ENCODE peak calls at places on chromosomes 12 and 14, in six cellular contexts. U is HepG2, Z is WTC11, S is GM12878, X is H1, B is K562. J is an unnamed sample.

GRCh38 chr12:95117178-95117599 is 43.8 kb upstream of the NR2C1 start:
- DNase-seq in S (peak), X (peak), Z (peak), B (peak), U (peak), J (peak)

GRCh38 chr14:105322791-105323556 is 8.4 kb downstream of the PACS2 start:
- DNase-seq in B (no peak), U (no peak), X (no peak), S (no peak), Z (no peak), J (no peak)

GRCh38 chr12:18461738-18462137 is 200.4 kb downstream of the PIK3C2G start:
- DNase-seq in B (no peak), X (no peak), U (no peak), Z (no peak), S (no peak), J (no peak)

GRCh38 chr14:104798300-104799238 is 2.3 kb upstream of the ZBTB42 start:
- DNase-seq in S (no peak), B (no peak), U (no peak), Z (no peak), X (no peak), J (no peak)

GRCh38 chr12:67765969-67766368 is 117.4 kb downstream of the DYRK2 start:
- DNase-seq in S (no peak), X (no peak), Z (no peak), U (no peak), B (no peak), J (no peak)

GRCh38 chr12:16531623-16532022 is 74.3 kb downstream of the LMO3 start:
- DNase-seq in U (no peak), S (no peak), Z (no peak), B (no peak), X (no peak), J (no peak)

GRCh38 chr14:74296037-74296467 is 6.7 kb downstream of the ABCD4 start:
- DNase-seq in U (peak), B (no peak), Z (no peak), X (no peak), S (no peak), J (no peak)

GRCh38 chr12:21025656-21026055 is 105.3 kb upstream of the SLCO1B1 start:
- DNase-seq in S (no peak), X (no peak), B (no peak), U (no peak), Z (no peak), J (no peak)

GRCh38 chr14:99733221-99733550 is 49.1 kb downstream of the CYP46A1 start:
- DNase-seq in S (no peak), Z (no peak), U (no peak), X (no peak), B (no peak), J (no peak)

GRCh38 chr12:109542014-109542413 is 31.3 kb downstream of the MMAB start:
- DNase-seq in B (no peak), S (no peak), U (no peak), Z (no peak), X (no peak), J (peak)

GRCh38 chr12:29616664-29617409 is 119.4 kb upstream of the OVCH1 start:
- DNase-seq in X (no peak), S (no peak), B (no peak), U (no peak), Z (no peak), J (peak)

GRCh38 chr12:26044007-26044394 is 80.8 kb downstream of the BHLHE41 start:
- DNase-seq in X (no peak), S (no peak), B (no peak), Z (no peak), U (no peak), J (no peak)

GRCh38 chr14:52663850-52664249 is 31.5 kb downstream of the ERO1A start:
- DNase-seq in X (no peak), Z (no peak), U (no peak), B (no peak), S (no peak), J (no peak)

GRCh38 chr12:98174410-98174809 is 341.0 kb upstream of the TMPO start:
- DNase-seq in Z (no peak), S (no peak), U (no peak), B (no peak), X (no peak), J (no peak)

GRCh38 chr14:102605026-102605425 is 12.6 kb downstream of the RCOR1 start:
- DNase-seq in S (no peak), B (no peak), U (no peak), X (no peak), Z (no peak), J (no peak)

GRCh38 chr12:113371808-113372207 is 13.4 kb downstream of the PLBD2 start:
- DNase-seq in X (no peak), B (no peak), Z (no peak), U (no peak), S (no peak), J (no peak)

GRCh38 chr12:56081393-56082347 is 1.7 kb downstream of the ERBB3 start:
- DNase-seq in S (no peak), U (peak), B (no peak), Z (peak), X (no peak), J (no peak)

GRCh38 chr12:71397433-71397954 is 42.1 kb upstream of the LGR5 start:
- DNase-seq in B (no peak), U (no peak), S (no peak), X (no peak), Z (no peak), J (no peak)

GRCh38 chr14:104080557-104081492 is 4.7 kb upstream of the ASPG start:
- DNase-seq in U (no peak), S (no peak), B (no peak), X (no peak), Z (no peak), J (no peak)

GRCh38 chr12:62270872-62271271 is 10.7 kb downstream of the USP15 start:
- DNase-seq in X (no peak), Z (no peak), U (no peak), B (no peak), S (no peak), J (no peak)

GRCh38 chr12:52906049-52906645 is 1.3 kb upstream of the KRT8 start:
- DNase-seq in Z (no peak), X (no peak), B (no peak), U (no peak), S (no peak), J (no peak)

GRCh38 chr14:106318700-106319099 is 792.3 kb downstream of the TMEM121 start:
- DNase-seq in U (no peak), S (no peak), B (peak), X (no peak), Z (no peak), J (no peak)

GRCh38 chr12:104340917-104341611 is 37.5 kb downstream of the EID3 start:
- DNase-seq in Z (no peak), B (no peak), S (no peak), X (no peak), U (no peak), J (no peak)

GRCh38 chr14:89386214-89386886 is 30.7 kb downstream of the FOXN3 start:
- DNase-seq in B (no peak), X (no peak), S (peak), U (no peak), Z (no peak), J (no peak)
- TF ChIP-seq ATF3 in B (no peak), X (no peak), S (no peak), U (no peak), Z (no peak), J (no peak)

GRCh38 chr14:77599894-77600293 is 16.5 kb downstream of the SPTLC2 start:
- DNase-seq in X (no peak), B (peak), Z (no peak), S (no peak), U (no peak), J (no peak)

GRCh38 chr14:77601846-77602609 is 14.4 kb downstream of the SPTLC2 start:
- DNase-seq in U (no peak), X (no peak), B (no peak), Z (no peak), S (no peak), J (no peak)

GRCh38 chr14:77605392-77605978 is 11.0 kb downstream of the SPTLC2 start:
- DNase-seq in Z (no peak), B (peak), S (no peak), X (no peak), U (no peak), J (no peak)

GRCh38 chr14:77603031-77603430 is 13.4 kb downstream of the SPTLC2 start:
- DNase-seq in Z (no peak), X (no peak), S (no peak), U (no peak), B (no peak), J (no peak)

DNA sequence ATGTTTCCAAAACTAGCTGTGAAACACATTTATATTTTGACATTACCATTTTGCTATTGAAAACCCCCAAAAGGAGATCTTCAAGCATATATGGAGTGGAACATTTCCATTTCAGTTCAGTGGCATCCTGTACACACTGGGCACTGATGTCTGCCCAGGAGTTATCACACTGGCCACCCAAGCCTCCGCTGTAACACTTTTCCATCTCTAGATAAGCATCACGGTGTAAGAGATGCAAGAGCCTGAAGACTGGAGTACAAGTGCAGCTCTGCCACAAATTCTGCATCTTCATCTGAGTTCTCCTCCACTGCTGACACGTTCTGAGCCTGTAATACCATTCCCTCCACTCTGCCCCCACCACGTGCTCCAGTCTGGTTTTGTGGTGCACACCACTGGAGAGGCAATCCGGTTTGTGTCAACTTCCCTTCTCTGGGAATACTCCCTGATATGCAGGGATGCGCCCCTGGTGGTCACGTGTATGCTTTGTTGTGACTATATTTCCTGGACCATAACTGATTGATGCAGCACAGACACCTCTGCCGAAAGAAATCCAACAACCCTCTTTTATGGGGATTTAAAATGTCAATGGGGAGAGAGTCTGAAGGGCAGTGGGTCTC is 12.7 kb downstream of the SPTLC2 start:
- DNase-seq in B (peak), X (no peak), U (peak), Z (no peak), S (no peak), J (no peak)
- TF ChIP-seq ATF3 in B (no peak), X (no peak), U (no peak), Z (no peak), S (no peak), J (no peak)

GRCh38 chr12:6095269-6095668 is 29.2 kb downstream of the VWF start:
- DNase-seq in U (no peak), B (no peak), Z (no peak), S (no peak), X (no peak), J (no peak)

GRCh38 chr12:6090786-6091185 is 33.7 kb downstream of the VWF start:
- DNase-seq in U (peak), B (no peak), Z (no peak), X (no peak), S (no peak), J (no peak)

GRCh38 chr12:6091786-6092566 is 32.5 kb downstream of the VWF start:
- DNase-seq in X (no peak), B (no peak), Z (no peak), S (no peak), U (no peak), J (no peak)

GRCh38 chr12:6093764-6094163 is 30.7 kb downstream of the VWF start:
- DNase-seq in X (no peak), Z (no peak), B (no peak), U (no peak), S (no peak), J (no peak)

DNA sequence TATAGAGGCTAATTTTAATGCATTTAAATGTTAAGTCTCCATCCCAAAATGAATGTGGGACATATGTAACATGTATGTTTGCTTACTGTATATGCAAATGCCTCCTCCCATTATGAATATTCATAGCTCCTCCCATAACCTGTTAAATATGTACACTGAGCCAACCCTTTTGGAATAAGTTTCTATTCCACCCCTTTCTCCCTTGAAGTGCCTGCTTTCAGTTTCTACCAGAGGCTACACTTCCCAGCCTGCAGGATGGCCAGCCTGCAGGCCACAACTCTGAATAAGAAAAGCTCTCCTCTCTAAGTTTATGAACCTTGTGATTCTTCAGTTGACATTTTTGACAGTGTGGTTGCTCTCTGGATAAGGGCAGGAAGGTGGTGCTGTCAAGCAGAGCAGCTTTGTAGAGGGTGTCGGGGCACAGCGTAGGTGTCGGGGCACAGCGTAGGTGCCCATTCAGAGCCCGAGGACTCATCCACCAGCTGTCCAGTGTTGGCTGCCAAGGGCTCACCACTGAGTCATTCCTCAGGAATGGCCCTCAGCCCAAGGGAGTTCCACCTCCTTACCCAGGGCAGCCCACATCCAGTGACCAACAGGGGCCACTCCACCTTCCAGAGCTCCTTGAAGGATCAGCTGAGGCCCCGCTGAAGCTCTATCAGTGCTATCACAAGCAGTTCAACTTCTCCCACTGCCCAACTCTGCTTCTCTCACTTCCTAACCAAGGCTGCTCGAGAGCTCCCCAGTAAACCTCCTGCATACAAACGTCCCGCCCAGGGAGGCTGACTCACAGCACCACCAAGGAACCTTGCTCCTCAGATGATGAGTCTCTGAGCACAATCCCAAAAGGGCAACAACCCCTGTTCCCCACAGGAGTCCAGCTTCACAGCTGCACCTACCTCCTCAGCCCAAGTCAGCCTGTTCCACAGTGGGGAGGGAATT is 31.4 kb downstream of the VWF start:
- DNase-seq in Z (no peak), U (no peak), B (no peak), X (no peak), S (no peak), J (peak)
- TF ChIP-seq ATF3 in Z (no peak), U (no peak), B (no peak), X (no peak), S (no peak), J (no peak)

GRCh38 chr14:83559721-83560120 is 1970.2 kb upstream of the FLRT2 start:
- DNase-seq in U (no peak), S (no peak), B (no peak), Z (no peak), X (no peak), J (no peak)
- TF ChIP-seq ATF3 in U (no peak), S (no peak), B (no peak), Z (no peak), X (no peak), J (no peak)

DNA sequence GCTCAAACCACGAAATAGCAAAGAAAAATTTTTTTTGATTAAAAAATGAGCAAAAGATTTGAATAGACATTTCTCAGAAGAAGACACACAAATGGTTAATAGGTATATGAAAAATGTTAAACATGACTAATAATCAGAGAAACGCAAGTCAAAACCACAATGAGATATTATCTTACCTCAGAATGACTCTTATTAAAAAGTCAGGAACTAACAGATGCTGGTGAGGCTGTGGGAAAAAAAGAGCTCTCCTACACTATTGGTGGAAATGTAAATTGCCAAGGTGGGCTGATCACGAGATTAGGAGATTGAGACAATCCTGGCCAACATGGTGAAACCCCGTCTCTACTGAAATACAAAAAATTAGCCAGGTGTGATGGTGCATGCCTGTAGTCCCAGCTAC is 315.5 kb upstream of the FLRT2 start:
- DNase-seq in U (no peak), B (no peak), S (no peak), Z (no peak), X (no peak), J (no peak)
- TF ChIP-seq ATF3 in U (no peak), B (no peak), S (no peak), Z (no peak), X (no peak), J (no peak)

GRCh38 chr12:2733493-2734252 is 61.1 kb upstream of the FKBP4 start:
- DNase-seq in U (no peak), S (no peak), Z (no peak), X (no peak), B (no peak), J (no peak)
- TF ChIP-seq ATF3 in U (no peak), S (no peak), Z (no peak), X (no peak), B (no peak), J (no peak)

DNA sequence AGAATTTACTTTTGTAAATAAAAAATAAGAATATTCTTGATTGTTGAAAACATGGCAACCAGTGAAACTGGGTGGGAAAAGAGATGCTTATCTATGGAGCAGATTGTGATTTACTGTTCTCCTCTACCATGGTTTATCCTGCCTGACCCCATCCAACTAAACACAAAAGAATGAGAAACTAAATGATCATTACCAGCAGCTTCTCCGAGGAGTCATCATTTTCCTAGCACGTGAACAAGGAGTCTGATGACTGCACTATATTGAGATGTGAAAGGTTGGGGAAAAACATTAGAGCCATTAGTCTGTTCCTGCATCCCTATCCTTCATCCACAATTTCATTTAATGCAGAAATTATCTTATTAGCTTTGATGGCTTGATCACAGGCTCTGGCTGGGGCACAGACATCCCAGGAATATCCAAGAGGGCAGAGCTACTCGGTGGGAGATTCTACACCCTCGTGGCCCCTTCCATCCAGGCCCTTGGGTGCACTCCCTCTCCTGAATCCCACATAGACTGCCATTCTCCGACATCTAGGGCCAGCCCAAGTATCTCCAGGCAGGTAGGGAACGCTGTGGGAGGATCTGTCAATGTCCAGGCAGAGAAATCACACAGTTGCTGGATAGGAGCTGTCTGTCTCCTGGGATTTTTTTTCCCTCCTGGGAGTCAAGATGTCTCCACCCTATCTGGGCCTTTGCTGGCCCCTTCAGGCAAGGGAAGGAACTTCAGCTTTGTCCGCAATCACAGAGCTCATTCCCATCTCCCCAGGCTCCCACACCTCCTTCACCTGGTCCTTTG is 43.3 kb upstream of the DHRS4 start:
- DNase-seq in Z (peak), X (peak), B (peak), S (no peak), U (peak), J (peak)
- TF ChIP-seq ATF3 in Z (no peak), X (no peak), B (no peak), S (no peak), U (no peak), J (no peak)

DNA sequence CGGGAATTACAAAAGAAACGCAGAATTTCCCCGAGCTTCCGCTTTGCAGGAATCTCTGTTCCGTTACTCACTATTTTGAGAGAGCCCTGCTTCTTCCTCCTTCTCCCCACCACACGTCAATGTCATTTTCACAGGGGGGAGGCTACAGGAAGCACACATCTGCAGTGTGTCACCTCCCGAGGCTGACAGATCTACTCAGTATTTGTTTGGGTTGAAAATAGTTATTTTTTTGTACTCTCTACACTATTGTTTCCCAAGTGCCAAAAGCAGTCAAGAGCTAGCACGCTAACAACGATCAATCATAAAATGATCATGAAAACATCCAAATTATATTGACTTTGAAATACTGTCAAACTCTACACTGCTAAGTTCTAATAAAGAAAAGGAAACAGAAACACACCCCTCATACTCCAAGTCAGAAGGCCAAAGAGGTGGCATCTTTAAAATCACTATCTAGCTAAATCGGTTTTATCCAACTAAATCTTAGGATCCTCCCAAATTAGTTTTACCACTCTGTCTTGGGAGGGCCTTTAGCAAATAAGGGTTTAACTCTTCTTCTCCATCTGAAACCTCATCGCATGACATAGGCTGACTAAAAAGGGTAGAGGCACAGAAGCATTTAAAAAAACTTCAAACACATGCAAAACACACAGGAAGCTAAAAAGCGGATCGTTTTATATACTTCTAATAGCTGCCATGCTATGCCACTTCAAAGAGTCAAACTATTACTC is 51.8 kb downstream of the FOXN3 start:
- DNase-seq in U (no peak), X (no peak), S (peak), Z (no peak), B (no peak), J (no peak)
- TF ChIP-seq ATF3 in U (no peak), X (no peak), S (no peak), Z (no peak), B (no peak), J (no peak)